ENCODE peak calls at places on chromosomes 4 and X, in six cellular contexts. M is OCI-LY7; K is right lobe of liver; A is heart right ventricle; S is CD8-positive, alpha-beta memory T cell; E is CD4-positive, alpha-beta memory T cell. H is an unnamed sample.

GRCh38 chr4:3300198-3300671 is 7.4 kb downstream of the RGS12 start:
- DNase-seq in M (no peak), K (peak; percentile 36), A (no peak), S (no peak), E (no peak), H (no peak)

GRCh38 chrX:21708116-21708515 is 49.8 kb downstream of the SMPX start:
- DNase-seq in M (no peak), K (no peak), A (no peak), S (no peak), E (no peak), H (no peak)

GRCh38 chr4:151014521-151015457 is at the start of gene LRBA:
- DNase-seq in M (peak; percentile 88), K (peak; percentile 91), A (peak; percentile 64), S (peak; percentile 83), E (peak; percentile 89), H (peak; percentile 22)

GRCh38 chr4:164800786-164801185 is 46.9 kb downstream of the SMIM31 start:
- DNase-seq in M (no peak), K (no peak), A (no peak), S (no peak), E (no peak), H (no peak)

GRCh38 chr4:70577220-70577927 is 14.7 kb upstream of the AMBN start:
- DNase-seq in M (no peak), K (no peak), A (no peak), S (no peak), E (no peak), H (no peak)

GRCh38 chrX:155968106-155968714 is 29.3 kb upstream of the IL9R start:
- DNase-seq in M (no peak), K (no peak), A (no peak), S (no peak), E (no peak), H (no peak)

GRCh38 chr4:186204103-186204559 is 12.8 kb downstream of the CYP4V2 start:
- DNase-seq in M (no peak), K (peak; percentile 54), A (no peak), S (peak; percentile 79), E (peak; percentile 92), H (no peak)

GRCh38 chrX:133681416-133681815 is 266.1 kb upstream of the GPC4 start:
- DNase-seq in M (no peak), K (no peak), A (no peak), S (no peak), E (no peak), H (no peak)

GRCh38 chr4:186948361-186949291 is 225.0 kb upstream of the FAT1 start:
- DNase-seq in M (peak; percentile 67), K (no peak), A (peak; percentile 25), S (no peak), E (no peak), H (no peak)

GRCh38 chr4:7964459-7964858 is 24.8 kb upstream of the AFAP1 start:
- DNase-seq in M (no peak), K (no peak), A (no peak), S (peak; percentile 26), E (peak; percentile 77), H (no peak)

GRCh38 chr4:142265536-142265935 is 580.6 kb downstream of the INPP4B start:
- DNase-seq in M (no peak), K (no peak), A (peak; percentile 36), S (no peak), E (no peak), H (peak; percentile 5)

GRCh38 chrX:134158821-134159512 is 78.0 kb upstream of the CCDC160 start:
- DNase-seq in M (no peak), K (no peak), A (no peak), S (no peak), E (no peak), H (no peak)

GRCh38 chr4:124060261-124060918 is 652.1 kb downstream of the ANKRD50 start:
- DNase-seq in M (peak; percentile 29), K (peak; percentile 39), A (peak; percentile 73), S (no peak), E (no peak), H (no peak)

GRCh38 chr4:27702710-27703431 is 842.2 kb downstream of the STIM2 start:
- DNase-seq in M (peak; percentile 9), K (no peak), A (no peak), S (no peak), E (no peak), H (no peak)

GRCh38 chr4:107901213-107901934 is 30.0 kb upstream of the CYP2U1 start:
- DNase-seq in M (no peak), K (no peak), A (no peak), S (no peak), E (no peak), H (no peak)
- H3K9me3 ChIP-seq in M (no peaks in the 10 kb centered on the region), K (no peaks in the 10 kb centered on the region), A (no peaks in the 10 kb centered on the region), S (no peaks in the 10 kb centered on the region), E (no peaks in the 10 kb centered on the region), H (no peaks in the 10 kb centered on the region)

DNA sequence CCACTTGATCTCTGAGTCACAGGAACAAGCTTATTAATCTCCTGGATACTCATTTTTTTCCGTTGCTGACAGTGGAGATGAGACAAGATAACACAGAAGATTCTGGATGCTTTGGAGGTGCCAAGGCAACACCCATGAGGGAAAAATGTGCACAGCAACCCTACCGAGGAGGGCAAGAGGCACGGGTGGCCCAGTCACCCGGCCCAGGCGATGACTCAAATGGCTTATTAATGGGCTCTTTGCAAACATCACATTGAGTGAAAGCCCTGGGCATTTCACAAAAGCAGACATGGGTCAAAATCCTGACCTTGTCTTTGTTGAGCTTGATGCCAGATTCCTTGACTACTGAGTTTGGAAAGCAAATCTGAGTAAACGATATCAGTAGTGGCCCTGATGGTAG is 315.1 kb downstream of the STK32B start:
- DNase-seq in M (no peak), K (no peak), A (no peak), S (no peak), E (no peak), H (no peak)
- H3K27ac ChIP-seq in M (no peak overlapping the region), K (no peak overlapping the region), A (no peak overlapping the region), S (no peak overlapping the region), E (no peak overlapping the region), H (no peak overlapping the region)

GRCh38 chr4:118773082-118773792 is 62.7 kb downstream of the SEC24D start:
- DNase-seq in M (no peak), K (no peak), A (no peak), S (no peak), E (no peak), H (no peak)
- H3K4me1 ChIP-seq in M (peaks cover 17% of the 10 kb centered on the region), K (no peaks in the 10 kb centered on the region), A (peaks cover 83% of the 10 kb centered on the region), S (no peaks in the 10 kb centered on the region), E (no peaks in the 10 kb centered on the region), H (peaks cover 76% of the 10 kb centered on the region)

DNA sequence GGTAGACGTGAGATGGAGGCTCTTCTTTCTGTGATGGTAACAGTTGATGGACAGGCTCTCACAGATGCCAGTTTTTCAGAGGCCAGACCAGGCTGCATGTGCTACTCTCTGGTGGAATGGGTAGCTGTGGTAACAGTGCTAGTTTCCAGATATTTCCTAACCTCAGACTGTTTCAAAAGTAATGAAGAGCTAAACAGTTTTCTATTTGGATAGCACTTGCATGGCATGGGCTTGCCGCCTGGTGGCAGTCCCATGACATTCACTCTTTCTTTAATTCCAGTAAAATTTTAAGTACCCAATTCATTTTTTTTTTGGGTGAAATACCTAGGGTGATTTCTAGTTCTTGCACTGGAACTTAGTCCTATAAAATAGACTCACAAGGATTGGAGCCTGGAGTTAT is 220.2 kb upstream of the MAD2L1 start:
- DNase-seq in M (no peak), K (no peak), A (no peak), S (no peak), E (no peak), H (no peak)
- H3K9me3 ChIP-seq in M (no peaks in the 10 kb centered on the region), K (no peaks in the 10 kb centered on the region), A (no peaks in the 10 kb centered on the region), S (no peaks in the 10 kb centered on the region), E (no peaks in the 10 kb centered on the region), H (no peaks in the 10 kb centered on the region)